ENCODE peak calls at places on chromosome 4, in five cellular contexts. One of them, this sample, is unnamed.

GRCh38 chr4:10456270-10457254 is 664 bp downstream of the ZNF518B start:
- DNase-seq in fibroblast of mammary gland: peak; percentile 54
- DNase-seq in GM12865: peak; percentile 80
- DNase-seq in PC-3: peak; percentile 37
- DNase-seq in coronary artery: no peak
- DNase-seq in this sample: peak; percentile 84

GRCh38 chr4:113809313-113809712 is 47.8 kb upstream of the CAMK2D start:
- DNase-seq in coronary artery: no peak
- DNase-seq in GM12865: no peak
- DNase-seq in fibroblast of mammary gland: peak; percentile 15
- DNase-seq in PC-3: no peak
- DNase-seq in this sample: no peak

GRCh38 chr4:82645868-82646267 is 84.1 kb upstream of the TMEM150C start:
- DNase-seq in coronary artery: no peak
- DNase-seq in GM12865: no peak
- DNase-seq in fibroblast of mammary gland: no peak
- DNase-seq in PC-3: no peak
- DNase-seq in this sample: no peak

GRCh38 chr4:88802138-88802537 is 104.5 kb upstream of the NAP1L5 start:
- DNase-seq in coronary artery: no peak
- DNase-seq in PC-3: no peak
- DNase-seq in fibroblast of mammary gland: no peak
- DNase-seq in GM12865: no peak
- DNase-seq in this sample: no peak

GRCh38 chr4:101346562-101347266 is 612 bp downstream of the PPP3CA start:
- DNase-seq in GM12865: peak; percentile 63
- DNase-seq in coronary artery: peak; percentile 83
- DNase-seq in PC-3: peak; percentile 23
- DNase-seq in fibroblast of mammary gland: peak; percentile 47
- DNase-seq in this sample: peak; percentile 51

GRCh38 chr4:127196656-127197352 is 436.0 kb upstream of the INTU start:
- DNase-seq in fibroblast of mammary gland: no peak
- DNase-seq in GM12865: no peak
- DNase-seq in PC-3: no peak
- DNase-seq in coronary artery: no peak
- DNase-seq in this sample: no peak

GRCh38 chr4:147351083-147351787 is 129.7 kb upstream of the EDNRA start:
- DNase-seq in GM12865: no peak
- DNase-seq in coronary artery: no peak
- DNase-seq in PC-3: peak; percentile 75
- DNase-seq in fibroblast of mammary gland: peak; percentile 57
- DNase-seq in this sample: no peak

GRCh38 chr4:56757821-56758400 is 63.6 kb downstream of the SPINK2 start:
- DNase-seq in PC-3: peak; percentile 98
- DNase-seq in fibroblast of mammary gland: peak; percentile 94
- DNase-seq in GM12865: peak; percentile 92
- DNase-seq in coronary artery: peak; percentile 73
- DNase-seq in this sample: peak; percentile 74

GRCh38 chr4:152956167-152956566 is 20.0 kb downstream of the FHDC1 start:
- DNase-seq in coronary artery: no peak
- DNase-seq in PC-3: no peak
- DNase-seq in fibroblast of mammary gland: no peak
- DNase-seq in GM12865: no peak
- DNase-seq in this sample: no peak

GRCh38 chr4:38236003-38236402 is 275.8 kb downstream of the PTTG2 start:
- DNase-seq in PC-3: no peak
- DNase-seq in coronary artery: no peak
- DNase-seq in GM12865: no peak
- DNase-seq in fibroblast of mammary gland: no peak
- DNase-seq in this sample: no peak

GRCh38 chr4:70948665-70949284 is 44.7 kb upstream of the DCK start:
- DNase-seq in fibroblast of mammary gland: no peak
- DNase-seq in GM12865: peak; percentile 21
- DNase-seq in PC-3: peak; percentile 14
- DNase-seq in coronary artery: no peak
- DNase-seq in this sample: no peak

GRCh38 chr4:98639523-98639922 is 18.9 kb downstream of the TSPAN5 start:
- DNase-seq in PC-3: no peak
- DNase-seq in coronary artery: no peak
- DNase-seq in fibroblast of mammary gland: no peak
- DNase-seq in GM12865: peak; percentile 34
- DNase-seq in this sample: no peak

GRCh38 chr4:125482822-125483221 is 168.1 kb downstream of the FAT4 start:
- DNase-seq in PC-3: no peak
- DNase-seq in GM12865: no peak
- DNase-seq in fibroblast of mammary gland: no peak
- DNase-seq in coronary artery: no peak
- DNase-seq in this sample: no peak

GRCh38 chr4:77073981-77074865 is 1.6 kb downstream of the CCNI start:
- DNase-seq in GM12865: no peak
- DNase-seq in coronary artery: no peak
- DNase-seq in PC-3: no peak
- DNase-seq in fibroblast of mammary gland: peak; percentile 33
- DNase-seq in this sample: no peak

GRCh38 chr4:25144870-25145481 is 15.3 kb downstream of the SEPSECS start:
- DNase-seq in GM12865: peak; percentile 17
- DNase-seq in PC-3: peak; percentile 61
- DNase-seq in coronary artery: no peak
- DNase-seq in fibroblast of mammary gland: peak; percentile 53
- DNase-seq in this sample: peak; percentile 34

GRCh38 chr4:105710678-105711077 is 2.1 kb downstream of the GSTCD start:
- DNase-seq in coronary artery: no peak
- DNase-seq in fibroblast of mammary gland: peak; percentile 54
- DNase-seq in PC-3: peak; percentile 42
- DNase-seq in GM12865: no peak
- DNase-seq in this sample: no peak

GRCh38 chr4:145452447-145453162 is 29.0 kb upstream of the SMAD1 start:
- DNase-seq in coronary artery: no peak
- DNase-seq in PC-3: peak; percentile 86
- DNase-seq in fibroblast of mammary gland: no peak
- DNase-seq in GM12865: no peak
- DNase-seq in this sample: no peak

GRCh38 chr4:118032691-118033090 is 1.6 kb upstream of the NDST3 start:
- DNase-seq in coronary artery: no peak
- DNase-seq in fibroblast of mammary gland: peak; percentile 10
- DNase-seq in GM12865: no peak
- DNase-seq in PC-3: peak; percentile 60
- DNase-seq in this sample: no peak

GRCh38 chr4:122732329-122733026 is at the start of gene BBS12:
- DNase-seq in coronary artery: peak; percentile 99
- DNase-seq in fibroblast of mammary gland: peak; percentile 99
- DNase-seq in PC-3: peak; percentile 98
- DNase-seq in GM12865: peak; percentile 99
- DNase-seq in this sample: peak; percentile 97
- TF ChIP-seq CTCF in coronary artery: no peak
- TF ChIP-seq CTCF in fibroblast of mammary gland: peak; percentile 37
- TF ChIP-seq CTCF in PC-3: peak; percentile 35
- TF ChIP-seq CTCF in GM12865: peak; percentile 52
- TF ChIP-seq CTCF in this sample: peak; percentile 34

GRCh38 chr4:173752610-173753009 is 222.6 kb upstream of the HAND2 start:
- DNase-seq in coronary artery: no peak
- DNase-seq in fibroblast of mammary gland: peak; percentile 46
- DNase-seq in PC-3: peak; percentile 28
- DNase-seq in GM12865: peak; percentile 62
- DNase-seq in this sample: no peak
- TF ChIP-seq CTCF in coronary artery: no peak
- TF ChIP-seq CTCF in fibroblast of mammary gland: peak; percentile 64
- TF ChIP-seq CTCF in PC-3: peak; percentile 69
- TF ChIP-seq CTCF in GM12865: peak; percentile 61
- TF ChIP-seq CTCF in this sample: peak; percentile 17

DNA sequence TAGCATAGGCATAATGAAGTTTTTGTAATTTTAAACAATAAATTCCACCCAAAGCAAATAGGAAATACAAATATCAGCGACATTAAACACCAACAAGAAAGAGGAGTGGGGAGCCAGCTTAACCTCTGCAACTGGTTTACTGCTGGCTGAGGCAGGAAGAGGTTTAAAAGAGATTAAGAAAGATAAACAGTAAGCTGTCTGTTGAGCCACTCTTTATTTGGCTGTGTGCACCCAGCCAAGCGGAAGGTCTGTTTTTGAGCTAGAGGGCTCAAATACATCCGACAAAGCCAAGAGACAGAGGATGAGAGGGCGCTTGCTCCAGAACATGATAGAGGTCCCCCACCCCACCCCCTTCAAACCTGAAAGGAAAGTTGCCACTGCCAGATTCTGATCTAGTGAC is 191.4 kb downstream of the MGST2 start:
- DNase-seq in fibroblast of mammary gland: no peak
- DNase-seq in GM12865: no peak
- DNase-seq in coronary artery: no peak
- DNase-seq in PC-3: peak; percentile 65
- DNase-seq in this sample: no peak
- TF ChIP-seq CTCF in fibroblast of mammary gland: no peak
- TF ChIP-seq CTCF in GM12865: no peak
- TF ChIP-seq CTCF in coronary artery: no peak
- TF ChIP-seq CTCF in PC-3: no peak
- TF ChIP-seq CTCF in this sample: no peak

GRCh38 chr4:1462009-1462767 is 55.9 kb upstream of the NKX1-1 start:
- DNase-seq in GM12865: no peak
- DNase-seq in PC-3: no peak
- DNase-seq in fibroblast of mammary gland: no peak
- DNase-seq in coronary artery: peak; percentile 47
- DNase-seq in this sample: no peak

GRCh38 chr4:1458581-1458980 is 52.3 kb upstream of the NKX1-1 start:
- DNase-seq in coronary artery: no peak
- DNase-seq in PC-3: no peak
- DNase-seq in fibroblast of mammary gland: no peak
- DNase-seq in GM12865: no peak
- DNase-seq in this sample: no peak

GRCh38 chr4:1459081-1459480 is 52.8 kb upstream of the NKX1-1 start:
- DNase-seq in PC-3: no peak
- DNase-seq in GM12865: no peak
- DNase-seq in coronary artery: peak; percentile 35
- DNase-seq in fibroblast of mammary gland: no peak
- DNase-seq in this sample: no peak

GRCh38 chr4:1460967-1461868 is 55.0 kb upstream of the NKX1-1 start:
- DNase-seq in GM12865: no peak
- DNase-seq in fibroblast of mammary gland: no peak
- DNase-seq in PC-3: peak; percentile 1
- DNase-seq in coronary artery: peak; percentile 53
- DNase-seq in this sample: no peak

GRCh38 chr4:1459664-1460511 is 53.6 kb upstream of the NKX1-1 start:
- DNase-seq in PC-3: no peak
- DNase-seq in coronary artery: peak; percentile 65
- DNase-seq in GM12865: no peak
- DNase-seq in fibroblast of mammary gland: no peak
- DNase-seq in this sample: no peak
- TF ChIP-seq CTCF in PC-3: no peak
- TF ChIP-seq CTCF in coronary artery: no peak
- TF ChIP-seq CTCF in GM12865: no peak
- TF ChIP-seq CTCF in fibroblast of mammary gland: no peak
- TF ChIP-seq CTCF in this sample: no peak

DNA sequence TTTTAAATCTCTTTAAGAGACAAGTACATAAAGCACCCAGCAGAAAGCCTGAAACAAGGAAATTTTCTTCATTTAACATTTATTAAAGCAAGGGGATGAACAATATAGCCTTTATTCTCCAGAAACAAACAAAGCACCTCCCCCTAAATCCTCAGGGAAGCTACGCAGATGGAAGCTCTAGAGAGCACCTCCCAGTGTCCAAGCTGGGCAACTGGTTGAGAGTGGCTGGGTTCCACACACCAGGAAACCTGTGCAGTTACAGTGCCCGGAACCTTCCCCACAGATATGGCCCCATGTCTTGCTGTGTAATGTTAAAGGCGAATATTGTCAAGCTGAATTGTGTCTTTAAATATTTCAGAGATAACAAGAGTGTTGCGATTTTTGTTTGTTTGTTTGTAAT is 8.9 kb upstream of the TRIML1 start:
- DNase-seq in PC-3: no peak
- DNase-seq in GM12865: no peak
- DNase-seq in coronary artery: no peak
- DNase-seq in fibroblast of mammary gland: no peak
- DNase-seq in this sample: no peak
- TF ChIP-seq CTCF in PC-3: peak; percentile 24
- TF ChIP-seq CTCF in GM12865: no peak
- TF ChIP-seq CTCF in coronary artery: no peak
- TF ChIP-seq CTCF in fibroblast of mammary gland: no peak
- TF ChIP-seq CTCF in this sample: no peak

GRCh38 chr4:22962186-22962786 is 269.5 kb downstream of the GBA3 start:
- DNase-seq in PC-3: peak; percentile 76
- DNase-seq in coronary artery: no peak
- DNase-seq in fibroblast of mammary gland: peak; percentile 6
- DNase-seq in GM12865: peak; percentile 1
- DNase-seq in this sample: no peak
- TF ChIP-seq CTCF in PC-3: peak; percentile 79
- TF ChIP-seq CTCF in coronary artery: no peak
- TF ChIP-seq CTCF in fibroblast of mammary gland: peak; percentile 27
- TF ChIP-seq CTCF in GM12865: peak; percentile 4
- TF ChIP-seq CTCF in this sample: no peak

DNA sequence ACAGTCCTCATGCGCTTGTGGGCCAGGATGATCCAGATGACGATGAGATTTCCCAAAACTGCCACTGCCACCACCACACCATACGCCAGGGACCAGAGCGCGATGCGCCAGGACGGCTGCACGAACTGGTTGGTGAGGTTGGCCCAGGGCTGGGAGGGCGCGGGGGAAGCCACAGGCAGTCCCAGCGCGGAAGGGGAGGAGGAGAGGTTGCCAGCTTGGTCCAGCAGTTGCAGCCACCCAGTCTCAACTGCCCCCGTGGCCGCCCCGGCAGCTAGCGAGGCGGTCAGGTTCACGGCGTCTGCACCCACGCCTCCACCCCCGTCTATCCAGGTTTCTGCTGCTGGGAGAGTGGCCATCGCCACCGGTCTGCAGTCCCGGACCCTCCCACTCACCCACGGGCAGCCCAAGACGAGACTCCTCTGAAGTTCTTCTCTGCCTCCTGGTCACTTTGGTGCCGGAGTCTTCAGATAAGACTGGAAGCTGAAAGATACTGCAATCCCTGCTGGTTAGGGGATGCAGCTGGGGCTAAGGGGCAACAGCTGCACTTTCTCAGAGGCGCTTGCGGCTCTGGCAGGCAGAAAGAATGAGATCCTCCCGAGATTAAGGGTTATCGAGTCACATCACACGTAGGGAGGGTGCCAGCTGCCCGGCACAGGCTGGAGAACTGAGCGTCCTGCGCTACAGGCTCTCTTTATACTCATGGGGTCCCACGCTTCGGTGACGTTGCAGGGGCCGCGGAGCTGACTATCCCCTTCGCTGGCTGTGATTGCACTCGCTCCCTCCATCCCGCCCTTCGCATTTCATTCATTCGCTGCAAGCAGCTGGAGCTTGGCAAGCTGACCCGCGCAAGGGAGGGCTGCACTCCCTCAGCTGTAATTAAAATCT is at the start of gene TACR3:
- DNase-seq in PC-3: no peak
- DNase-seq in fibroblast of mammary gland: peak; percentile 2
- DNase-seq in GM12865: no peak
- DNase-seq in coronary artery: no peak
- DNase-seq in this sample: no peak
- TF ChIP-seq CTCF in PC-3: no peak
- TF ChIP-seq CTCF in fibroblast of mammary gland: no peak
- TF ChIP-seq CTCF in GM12865: no peak
- TF ChIP-seq CTCF in coronary artery: no peak
- TF ChIP-seq CTCF in this sample: no peak

DNA sequence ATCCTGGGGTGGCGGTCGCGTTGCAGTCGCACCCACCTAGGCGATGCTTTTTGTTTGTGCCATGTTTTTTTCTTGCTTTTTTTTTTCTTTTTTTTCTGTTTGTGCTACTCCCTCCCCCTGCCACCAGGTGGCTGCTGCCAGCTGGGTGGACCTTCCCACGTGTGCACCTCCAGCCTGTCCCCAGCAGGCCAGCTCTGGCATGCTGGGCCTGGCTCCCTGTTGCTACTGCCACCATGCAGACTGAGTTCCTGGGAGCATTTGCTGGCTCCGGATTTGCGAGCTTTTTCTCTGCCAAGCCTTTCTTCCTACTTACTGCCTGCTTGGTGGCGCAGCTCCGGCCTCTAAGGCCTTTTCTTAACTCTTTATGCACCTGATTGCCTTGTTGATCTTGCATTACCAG is 161.2 kb upstream of the WDFY3 start:
- DNase-seq in fibroblast of mammary gland: peak; percentile 50
- DNase-seq in GM12865: peak; percentile 46
- DNase-seq in PC-3: peak; percentile 45
- DNase-seq in coronary artery: no peak
- DNase-seq in this sample: peak; percentile 47
- TF ChIP-seq CTCF in fibroblast of mammary gland: peak; percentile 62
- TF ChIP-seq CTCF in GM12865: peak; percentile 55
- TF ChIP-seq CTCF in PC-3: peak; percentile 62
- TF ChIP-seq CTCF in coronary artery: no peak
- TF ChIP-seq CTCF in this sample: peak; percentile 38

This sample was measured in GM13976.